ENCODE peak calls at places on chromosomes 2 and 18, in ten cellular contexts. M is Daoy; Y is stimulated activated CD4-positive, alpha-beta T cell treated with anti-CD3 and anti-CD28 coated beads, Interleukin-15, amount 100 ng/mL, for 24 hours; N is WTC11; B is activated T-helper 1 cell treated with anti-CD3 and anti-CD28 coated beads, Interleukin-2, amount 50 U/mL, for 16 hours; X is nephron progenitor cell; Z is fibroblast of lung; O is AML-193; H is stimulated activated naive CD8-positive, alpha-beta T cell treated with anti-CD3 and anti-CD28 coated beads, Interleukin-15, Interleukin-2, amounts not matched to agents 100 U/mL and 50 U/mL, for 24 hours; Q is spleen. T is an unnamed sample.

GRCh38 chr2:139791330-139791729 is 1011.1 kb upstream of the NXPH2 start:
- DNase-seq in M (no peak), Y (no peak), N (no peak), B (no peak), X (no peak), Z (no peak), O (no peak), H (no peak), Q (no peak), T (no peak)

GRCh38 chr18:60117321-60117720 is 217.5 kb downstream of the PMAIP1 start:
- DNase-seq in M (no peak), Y (no peak), N (no peak), B (no peak), X (no peak), Z (no peak), O (no peak), H (no peak), Q (no peak), T (no peak)

GRCh38 chr2:43576983-43577892 is 18.6 kb downstream of the THADA start:
- DNase-seq in M (peak; percentile 67), Y (peak; percentile 31), N (no peak), B (no peak), X (peak; percentile 18), Z (peak; percentile 84), O (peak; percentile 56), H (no peak), Q (no peak), T (no peak)

GRCh38 chr2:216590780-216591179 is 42.4 kb upstream of the IGFBP2 start:
- DNase-seq in M (no peak), Y (no peak), N (peak; percentile 26), B (no peak), X (no peak), Z (peak; percentile 66), O (no peak), H (no peak), Q (no peak), T (peak; percentile 81)

GRCh38 chr18:55415258-55415871 is 172.6 kb downstream of the TCF4 start:
- DNase-seq in M (peak; percentile 77), Y (peak; percentile 83), N (peak; percentile 87), B (peak; percentile 30), X (peak; percentile 85), Z (peak; percentile 91), O (peak; percentile 70), H (peak; percentile 83), Q (peak; percentile 94), T (peak; percentile 90)

GRCh38 chr18:49016648-49017539 is 66.1 kb upstream of the SMAD7 start:
- DNase-seq in M (peak; percentile 94), Y (no peak), N (no peak), B (no peak), X (peak; percentile 56), Z (peak; percentile 62), O (no peak), H (no peak), Q (peak; percentile 64), T (peak; percentile 91)

GRCh38 chr2:151178187-151178586 is 83.5 kb downstream of the RBM43 start:
- DNase-seq in M (no peak), Y (no peak), N (no peak), B (no peak), X (no peak), Z (no peak), O (no peak), H (no peak), Q (no peak), T (no peak)

GRCh38 chr18:34758378-34758948 is 48.4 kb downstream of the DTNA start:
- DNase-seq in M (no peak), Y (no peak), N (no peak), B (no peak), X (no peak), Z (no peak), O (no peak), H (no peak), Q (no peak), T (no peak)

GRCh38 chr2:70948350-70949003 is 12.8 kb downstream of the ATP6V1B1 start:
- DNase-seq in M (peak; percentile 87), Y (peak; percentile 89), N (peak; percentile 85), B (peak; percentile 61), X (peak; percentile 89), Z (peak; percentile 70), O (peak; percentile 71), H (peak; percentile 89), Q (peak; percentile 90), T (peak; percentile 90)

GRCh38 chr2:197498937-197499593 is 575 bp downstream of the HSPD1 start:
- DNase-seq in M (peak; percentile 37), Y (peak; percentile 73), N (peak; percentile 57), B (peak; percentile 27), X (peak; percentile 73), Z (peak; percentile 52), O (peak; percentile 20), H (peak; percentile 62), Q (peak; percentile 93), T (peak; percentile 89)

GRCh38 chr2:99101697-99102096 is 39.8 kb upstream of the C2orf15 start:
- DNase-seq in M (no peak), Y (no peak), N (no peak), B (no peak), X (no peak), Z (peak; percentile 40), O (peak; percentile 82), H (no peak), Q (no peak), T (no peak)

GRCh38 chr2:88429929-88430328 is 22.6 kb downstream of the FOXI3 start:
- DNase-seq in M (peak; percentile 33), Y (no peak), N (no peak), B (no peak), X (no peak), Z (no peak), O (no peak), H (no peak), Q (no peak), T (no peak)

GRCh38 chr18:22604390-22604985 is 186.8 kb upstream of the CTAGE1 start:
- DNase-seq in M (peak; percentile 16), Y (no peak), N (no peak), B (no peak), X (no peak), Z (peak; percentile 19), O (no peak), H (no peak), Q (no peak), T (peak; percentile 93)

GRCh38 chr2:55165567-55165966 is 66.5 kb downstream of the CLHC1 start:
- DNase-seq in M (peak; percentile 54), Y (no peak), N (no peak), B (no peak), X (no peak), Z (peak; percentile 56), O (no peak), H (no peak), Q (no peak), T (no peak)

GRCh38 chr2:177010134-177010533 is 202.5 kb upstream of the HNRNPA3 start:
- DNase-seq in M (no peak), Y (no peak), N (no peak), B (no peak), X (no peak), Z (no peak), O (no peak), H (no peak), Q (no peak), T (no peak)

GRCh38 chr2:219722276-219722883 is 95.0 kb downstream of the SLC4A3 start:
- DNase-seq in M (peak; percentile 62), Y (no peak), N (no peak), B (no peak), X (no peak), Z (peak; percentile 27), O (no peak), H (no peak), Q (no peak), T (no peak)

GRCh38 chr2:54557211-54557600 is 101.1 kb downstream of the SPTBN1 start:
- DNase-seq in M (no peak), Y (no peak), N (no peak), B (no peak), X (no peak), Z (no peak), O (no peak), H (no peak), Q (no peak), T (no peak)

GRCh38 chr18:10025756-10026290 is 112.0 kb downstream of the VAPA start:
- DNase-seq in M (no peak), Y (no peak), N (no peak), B (no peak), X (no peak), Z (no peak), O (no peak), H (no peak), Q (no peak), T (no peak)

GRCh38 chr2:189613650-189614420 is 33.2 kb upstream of the SLC40A1 start:
- DNase-seq in M (peak; percentile 56), Y (no peak), N (no peak), B (no peak), X (no peak), Z (peak; percentile 53), O (no peak), H (no peak), Q (no peak), T (no peak)